ENCODE peak calls at places on chromosome 4, in four cellular contexts. C is natural killer cell, A is fibroblast of the aortic adventitia, O is osteocyte. D is an unnamed sample.

GRCh38 chr4:119626943-119627266 is 1.7 kb downstream of the PDE5A start:
- DNase-seq in A (no peak), O (no peak), C (no peak), D (no peak)

GRCh38 chr4:145939856-145940255 is 1.2 kb upstream of the ZNF827 start:
- DNase-seq in C (no peak), O (no peak), A (peak), D (no peak)

GRCh38 chr4:173403051-173403450 is 4.1 kb upstream of the SCRG1 start:
- DNase-seq in A (peak), C (no peak), O (no peak), D (no peak)

GRCh38 chr4:162506253-162506652 is 342.5 kb upstream of the FSTL5 start:
- DNase-seq in C (no peak), A (no peak), O (no peak), D (no peak)

GRCh38 chr4:113560579-113560978 is 201.0 kb downstream of the CAMK2D start:
- DNase-seq in O (no peak), A (peak), C (no peak), D (no peak)

GRCh38 chr4:150010525-150011126 is 67.6 kb upstream of the DCLK2 start:
- DNase-seq in A (peak), O (no peak), C (no peak), D (no peak)

GRCh38 chr4:73275318-73275654 is 16.7 kb upstream of the ANKRD17 start:
- DNase-seq in C (no peak), O (no peak), A (no peak), D (no peak)

GRCh38 chr4:31617667-31618066 is 897.5 kb downstream of the PCDH7 start:
- DNase-seq in C (no peak), O (no peak), A (no peak), D (no peak)

GRCh38 chr4:15368906-15369305 is 58.9 kb upstream of the C1QTNF7 start:
- DNase-seq in O (no peak), A (peak), C (no peak), D (no peak)

GRCh38 chr4:41185614-41186609 is 28.4 kb downstream of the APBB2 start:
- DNase-seq in C (no peak), A (no peak), O (no peak), D (no peak)

GRCh38 chr4:94406668-94407437 is 44.9 kb upstream of the PDLIM5 start:
- DNase-seq in C (peak), O (peak), A (peak), D (no peak)

GRCh38 chr4:152935138-152935537 is 985 bp upstream of the FHDC1 start:
- DNase-seq in A (no peak), O (no peak), C (no peak), D (no peak)

GRCh38 chr4:152937535-152938236 is 1.6 kb downstream of the FHDC1 start:
- DNase-seq in C (peak), O (no peak), A (peak), D (peak)

GRCh38 chr4:152937280-152937534 is 1.1 kb downstream of the FHDC1 start:
- DNase-seq in C (no peak), A (no peak), O (no peak), D (no peak)

GRCh38 chr4:152936446-152937279 is 540 bp downstream of the FHDC1 start:
- DNase-seq in O (no peak), A (peak), C (no peak), D (peak)

GRCh38 chr4:152935661-152936445 is at the start of gene FHDC1:
- DNase-seq in O (no peak), C (no peak), A (no peak), D (peak)
- TF ChIP-seq CTCF in O (peak), C (no peak), A (no peak), D (no peak)

DNA sequence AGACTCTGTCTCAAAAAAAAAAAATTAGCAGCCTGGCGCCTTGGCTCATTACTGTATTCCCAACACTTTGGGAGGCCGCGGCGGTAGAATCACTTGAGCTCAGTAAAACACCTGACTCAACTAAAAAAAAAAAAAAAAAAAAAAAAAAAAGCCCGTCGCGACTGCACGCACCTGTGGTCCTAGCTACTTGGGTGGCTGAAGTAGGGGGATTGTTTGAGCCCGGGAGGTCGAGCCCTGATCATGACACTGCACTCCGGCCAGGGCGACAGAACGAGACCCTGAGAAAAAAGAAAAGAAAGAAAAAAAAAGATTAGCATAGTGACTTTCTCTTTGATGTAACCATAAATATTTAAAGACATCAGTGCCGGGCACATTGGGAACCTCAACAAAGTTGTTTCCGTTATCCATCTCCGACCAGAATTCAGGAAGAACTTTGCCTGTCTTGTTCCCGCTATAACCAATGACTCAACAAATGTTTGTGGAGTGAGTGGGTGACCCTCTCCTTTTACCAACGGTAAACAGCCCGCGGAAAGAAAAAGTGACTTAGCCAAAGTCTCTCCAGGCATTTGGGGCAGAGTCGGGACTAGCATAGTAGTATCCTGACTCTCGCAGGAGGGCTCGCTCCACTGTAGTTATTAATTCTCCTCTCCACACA is 553 bp upstream of the MED28 start:
- DNase-seq in O (no peak), C (no peak), A (no peak), D (peak)
- TF ChIP-seq CTCF in O (no peak), C (no peak), A (no peak), D (no peak)

DNA sequence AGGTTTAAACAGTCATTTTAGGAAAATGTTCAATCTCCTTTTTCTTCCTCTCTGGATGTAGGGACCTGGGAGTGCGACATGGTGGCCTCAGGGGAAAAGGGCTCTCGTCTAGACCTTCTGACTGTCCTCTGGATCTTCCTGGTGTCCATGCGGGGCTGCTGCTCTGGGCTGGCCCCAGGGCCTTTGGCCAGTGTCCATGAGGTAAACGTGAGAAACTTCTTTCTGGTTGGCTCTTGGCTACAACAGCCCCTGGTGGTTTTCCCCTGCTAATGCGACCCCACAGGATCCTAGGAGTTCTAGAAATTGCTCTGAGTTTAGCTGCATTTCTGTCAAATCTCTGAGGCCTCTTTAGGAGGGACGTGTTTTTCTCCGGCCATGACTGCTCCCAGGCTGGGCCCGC is 85.7 kb downstream of the MFAP3L start:
- DNase-seq in O (no peak), C (no peak), A (no peak), D (no peak)
- TF ChIP-seq CTCF in O (no peak), C (no peak), A (no peak), D (no peak)

DNA sequence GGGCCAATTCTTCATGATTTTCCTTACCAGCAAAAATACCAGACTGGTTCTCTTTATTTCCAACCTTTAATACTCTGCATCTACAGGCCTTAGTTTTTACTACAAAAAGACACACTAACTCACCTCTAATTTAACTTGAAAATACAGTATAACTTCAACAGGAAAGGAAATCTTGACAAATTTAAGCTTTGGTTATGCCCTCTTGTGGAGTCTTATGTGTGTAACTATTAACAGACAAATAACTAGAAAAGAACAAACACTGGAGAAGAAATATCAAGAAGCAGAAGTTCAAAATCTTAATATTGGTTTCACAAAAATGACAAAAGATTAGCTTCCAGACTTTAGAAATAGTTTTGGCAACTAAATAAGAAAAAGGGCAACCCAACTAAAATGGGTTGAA is 33.0 kb downstream of the PPA2 start:
- DNase-seq in C (no peak), O (no peak), A (peak), D (no peak)
- TF ChIP-seq CTCF in C (no peak), O (no peak), A (no peak), D (no peak)

GRCh38 chr4:1857931-1858330 is 2.0 kb upstream of the LETM1 start:
- DNase-seq in A (no peak), O (no peak), C (no peak), D (no peak)

GRCh38 chr4:1855334-1856070 is 454 bp downstream of the LETM1 start:
- DNase-seq in C (peak), O (no peak), A (no peak), D (peak)

GRCh38 chr4:1856071-1856919 is at the start of gene LETM1:
- DNase-seq in A (peak), C (peak), O (peak), D (peak)

GRCh38 chr4:1859389-1859753 is 3.4 kb upstream of the LETM1 start:
- DNase-seq in O (no peak), A (no peak), C (no peak), D (no peak)

GRCh38 chr4:1856920-1857699 is 1.2 kb upstream of the LETM1 start:
- DNase-seq in O (no peak), A (peak), C (no peak), D (no peak)
- TF ChIP-seq CTCF in O (no peak), A (no peak), C (no peak), D (no peak)

GRCh38 chr4:151014521-151015457 is at the start of gene LRBA:
- DNase-seq in A (peak), C (peak), O (no peak), D (peak)
- TF ChIP-seq CTCF in A (no peak), C (no peak), O (no peak), D (no peak)

DNA sequence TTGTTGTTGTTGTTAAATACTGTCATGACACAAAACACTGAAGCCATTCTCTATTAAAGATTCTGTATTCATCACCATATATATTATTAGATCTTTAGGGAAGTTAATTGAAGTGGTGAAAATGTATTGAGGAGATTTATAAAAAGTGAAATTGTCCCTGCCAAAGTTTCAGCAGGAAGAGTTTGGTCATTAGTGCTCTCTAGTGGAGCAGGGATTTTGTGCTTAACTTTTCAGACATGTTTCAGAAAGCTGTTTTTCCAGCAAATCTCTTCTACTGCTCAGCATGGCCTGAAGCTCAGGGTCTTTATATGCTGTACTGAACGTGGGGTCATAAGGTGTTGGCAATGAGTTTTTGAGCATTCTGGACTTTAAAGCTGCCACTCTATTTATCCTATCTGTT is 36.7 kb upstream of the CXXC4 start:
- DNase-seq in O (no peak), C (no peak), A (no peak), D (no peak)
- TF ChIP-seq CTCF in O (no peak), C (no peak), A (no peak), D (no peak)

GRCh38 chr4:63558709-63559108 is 850.5 kb downstream of the TECRL start:
- DNase-seq in A (no peak), O (no peak), C (no peak), D (no peak)

GRCh38 chr4:63553123-63553522 is 856.1 kb downstream of the TECRL start:
- DNase-seq in A (no peak), O (no peak), C (no peak), D (no peak)

DNA sequence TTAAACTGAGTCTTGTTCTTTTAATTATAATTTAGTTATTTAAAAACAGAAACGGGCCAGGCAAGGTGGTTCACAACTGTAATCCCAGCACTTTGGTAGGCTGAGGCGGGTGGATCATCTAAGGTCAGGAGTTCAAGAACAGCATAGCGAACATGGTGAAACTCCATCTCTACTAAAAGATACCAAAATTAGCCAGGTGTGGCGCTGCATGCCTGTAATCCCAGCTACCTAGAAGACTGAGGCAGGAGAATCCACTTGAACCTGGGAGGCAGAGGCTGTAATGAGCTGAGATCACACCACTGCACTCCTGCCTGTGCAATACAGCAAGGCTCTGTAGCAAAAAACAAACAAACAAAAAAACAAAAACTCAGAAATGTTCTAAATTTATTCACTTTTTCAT is 852.9 kb downstream of the TECRL start:
- DNase-seq in A (no peak), C (no peak), O (no peak), D (no peak)
- TF ChIP-seq CTCF in A (no peak), C (no peak), O (no peak), D (no peak)

GRCh38 chr4:76611164-76611563 is 176.1 kb downstream of the SHROOM3 start:
- DNase-seq in A (peak), O (no peak), C (no peak), D (no peak)
- TF ChIP-seq CTCF in A (no peak), O (no peak), C (no peak), D (no peak)

GRCh38 chr4:52107745-52108144 is 56.6 kb downstream of the SPATA18 start:
- DNase-seq in O (no peak), A (no peak), C (no peak), D (no peak)
- TF ChIP-seq CTCF in O (no peak), A (peak), C (no peak), D (no peak)